ENCODE peak calls at places on chromosomes 6 and 20, in nine cellular contexts. S is NCI-H345, P is activated B cell treated with CpG ODN at 0.5 μM for 24 hours, D is lower lobe of right lung, X is COLO829, M is NCI-H1092, O is NCI-H774, L is RKO, R is AG09319. Y is an unnamed sample.

GRCh38 chr6:30542404-30542725 is 13.9 kb downstream of the GNL1 start:
- DNase-seq in S (no peak), P (no peak), D (no peak), X (no peak), M (no peak), O (no peak), L (no peak), R (no peak), Y (no peak)

GRCh38 chr6:8014947-8015346 is 49.2 kb downstream of the BLOC1S5 start:
- DNase-seq in S (no peak), P (no peak), D (no peak), X (no peak), M (no peak), O (no peak), L (no peak), R (no peak), Y (no peak)

GRCh38 chr20:63151554-63152321 is 64.2 kb downstream of the YTHDF1 start:
- DNase-seq in S (peak), P (no peak), D (peak), X (no peak), M (no peak), O (no peak), L (no peak), R (no peak), Y (no peak)

GRCh38 chr20:39116020-39116419 is 153.9 kb downstream of the DHX35 start:
- DNase-seq in S (no peak), P (no peak), D (no peak), X (no peak), M (no peak), O (no peak), L (no peak), R (no peak), Y (no peak)

GRCh38 chr20:9978395-9979004 is 56.3 kb upstream of the ANKEF1 start:
- DNase-seq in S (peak), P (no peak), D (no peak), X (peak), M (peak), O (peak), L (peak), R (peak), Y (peak)

GRCh38 chr6:156976144-156977088 is 199.2 kb downstream of the ARID1B start:
- DNase-seq in S (no peak), P (no peak), D (no peak), X (no peak), M (peak), O (no peak), L (no peak), R (no peak), Y (no peak)

GRCh38 chr6:41750374-41750773 is 3.2 kb upstream of the PGC start:
- DNase-seq in S (no peak), P (no peak), D (no peak), X (no peak), M (no peak), O (no peak), L (no peak), R (no peak), Y (no peak)

GRCh38 chr20:11271319-11271718 is 597.5 kb upstream of the JAG1 start:
- DNase-seq in S (no peak), P (no peak), D (no peak), X (no peak), M (no peak), O (no peak), L (peak), R (no peak), Y (no peak)

GRCh38 chr6:133610271-133610840 is 278.6 kb upstream of the TCF21 start:
- DNase-seq in S (no peak), P (no peak), D (no peak), X (no peak), M (no peak), O (no peak), L (no peak), R (no peak), Y (no peak)

GRCh38 chr6:81643156-81643555 is 109.3 kb downstream of the TENT5A start:
- DNase-seq in S (no peak), P (no peak), D (no peak), X (no peak), M (no peak), O (no peak), L (no peak), R (no peak), Y (no peak)

GRCh38 chr6:47363736-47364135 is 54.0 kb upstream of the TNFRSF21 start:
- DNase-seq in S (no peak), P (no peak), D (no peak), X (no peak), M (no peak), O (no peak), L (no peak), R (no peak), Y (no peak)

GRCh38 chr6:14705841-14706377 is 540.0 kb upstream of the JARID2 start:
- DNase-seq in S (no peak), P (no peak), D (no peak), X (no peak), M (no peak), O (no peak), L (no peak), R (no peak), Y (no peak)

GRCh38 chr6:148493374-148493773 is 150.7 kb downstream of the SASH1 start:
- DNase-seq in S (no peak), P (no peak), D (no peak), X (no peak), M (no peak), O (no peak), L (no peak), R (no peak), Y (peak)

GRCh38 chr6:130306377-130306776 is 59.4 kb upstream of the TMEM200A start:
- DNase-seq in S (no peak), P (no peak), D (no peak), X (no peak), M (no peak), O (no peak), L (no peak), R (no peak), Y (no peak)

GRCh38 chr20:53020376-53020775 is 48.2 kb downstream of the TSHZ2 start:
- DNase-seq in S (no peak), P (no peak), D (no peak), X (no peak), M (no peak), O (no peak), L (no peak), R (no peak), Y (no peak)

GRCh38 chr6:42929928-42930360 is 664 bp downstream of the CNPY3 start:
- DNase-seq in S (peak), P (peak), D (peak), X (peak), M (peak), O (no peak), L (peak), R (no peak), Y (no peak)

GRCh38 chr6:113662049-113662655 is 195.0 kb upstream of the MARCKS start:
- DNase-seq in S (no peak), P (no peak), D (no peak), X (no peak), M (no peak), O (no peak), L (no peak), R (no peak), Y (no peak)

GRCh38 chr6:3284436-3284876 is 25.7 kb downstream of the PSMG4 start:
- DNase-seq in S (peak), P (no peak), D (no peak), X (no peak), M (peak), O (no peak), L (no peak), R (no peak), Y (peak)

GRCh38 chr20:62413025-62413580 is 6.0 kb upstream of the CABLES2 start:
- DNase-seq in S (no peak), P (no peak), D (no peak), X (no peak), M (no peak), O (no peak), L (no peak), R (no peak), Y (no peak)

GRCh38 chr20:33658929-33659328 is 3.2 kb upstream of the C20orf144 start:
- DNase-seq in S (no peak), P (no peak), D (peak), X (no peak), M (no peak), O (no peak), L (no peak), R (no peak), Y (no peak)

GRCh38 chr6:87322304-87323212 is at the start of gene SMIM8:
- DNase-seq in S (peak), P (peak), D (peak), X (peak), M (peak), O (peak), L (peak), R (peak), Y (peak)

Y was measured in hippocampal formation.